ENCODE peak calls at places on chromosome 9, in ten cellular contexts. N is pancreas, D is RWPE1, W is left ventricle myocardium inferior, A is dorsolateral prefrontal cortex, O is fibroblast of lung, X is lower lobe of right lung, S is adrenal gland, L is glutamatergic neuron, J is NB4. B is an unnamed sample.

GRCh38 chr9:99375481-99375880 is 153.4 kb downstream of the SEC61B start:
- DNase-seq in D (no peak), O (no peak), S (no peak), A (no peak), N (no peak), W (no peak), X (no peak), J (no peak), L (no peak), B (no peak)

GRCh38 chr9:106648799-106649198 is 214.2 kb upstream of the ZNF462 start:
- DNase-seq in A (no peak), X (no peak), O (peak), W (no peak), J (no peak), L (no peak), S (no peak), D (peak), N (no peak), B (no peak)

GRCh38 chr9:34249274-34249673 is 70.4 kb downstream of the UBAP1 start:
- DNase-seq in N (no peak), O (no peak), A (no peak), D (no peak), X (no peak), J (no peak), L (no peak), W (no peak), S (no peak), B (no peak)

GRCh38 chr9:115115924-115116323 is 2.0 kb downstream of the TNC start:
- DNase-seq in N (no peak), W (no peak), O (peak), L (no peak), J (peak), D (peak), A (no peak), X (no peak), S (no peak), B (no peak)

GRCh38 chr9:114988962-114989599 is 58.7 kb upstream of the TNFSF8 start:
- DNase-seq in N (no peak), J (peak), D (peak), L (no peak), X (no peak), S (no peak), A (no peak), W (no peak), O (peak), B (peak)

GRCh38 chr9:133711428-133712220 is 26.5 kb downstream of the SARDH start:
- DNase-seq in S (peak), L (peak), X (peak), N (peak), O (peak), D (peak), A (no peak), W (no peak), J (peak), B (no peak)

GRCh38 chr9:2800385-2801179 is 43.3 kb downstream of the PUM3 start:
- DNase-seq in A (no peak), D (no peak), W (no peak), O (no peak), X (no peak), S (no peak), L (no peak), N (no peak), J (peak), B (no peak)

GRCh38 chr9:104575451-104575850 is 6.5 kb downstream of the OR13C8 start:
- DNase-seq in J (no peak), O (no peak), S (no peak), L (no peak), A (no peak), N (no peak), W (no peak), D (no peak), X (no peak), B (no peak)

GRCh38 chr9:2023042-2023441 is 7.9 kb downstream of the SMARCA2 start:
- DNase-seq in L (no peak), J (no peak), A (no peak), O (no peak), N (no peak), D (no peak), S (no peak), X (no peak), W (no peak), B (no peak)

GRCh38 chr9:122265265-122265900 is 701 bp downstream of the MRRF start:
- DNase-seq in S (peak), W (no peak), N (no peak), D (no peak), X (no peak), O (peak), A (no peak), J (peak), L (no peak), B (peak)

GRCh38 chr9:13171261-13171660 is 108.2 kb downstream of the MPDZ start:
- DNase-seq in A (no peak), L (no peak), X (no peak), W (no peak), O (peak), N (no peak), J (no peak), D (no peak), S (no peak), B (no peak)

GRCh38 chr9:127854169-127854833 is at the start of gene ENG:
- DNase-seq in L (peak), S (peak), D (peak), J (no peak), N (no peak), W (peak), A (no peak), O (peak), X (peak), B (no peak)

GRCh38 chr9:85569988-85570387 is 171.8 kb downstream of the AGTPBP1 start:
- DNase-seq in W (no peak), A (no peak), J (no peak), X (no peak), L (no peak), S (no peak), O (peak), D (peak), N (no peak), B (no peak)

GRCh38 chr9:112863214-112863613 is 27.5 kb downstream of the SLC46A2 start:
- DNase-seq in D (no peak), W (peak), O (no peak), X (peak), N (no peak), J (peak), S (peak), A (no peak), L (no peak), B (no peak)
- TF ChIP-seq CTCF in D (no peak), W (no peak), O (no peak), X (no peak), N (no peak), J (no peak), S (no peak), A (no peak), L (no peak), B (no peak)

DNA sequence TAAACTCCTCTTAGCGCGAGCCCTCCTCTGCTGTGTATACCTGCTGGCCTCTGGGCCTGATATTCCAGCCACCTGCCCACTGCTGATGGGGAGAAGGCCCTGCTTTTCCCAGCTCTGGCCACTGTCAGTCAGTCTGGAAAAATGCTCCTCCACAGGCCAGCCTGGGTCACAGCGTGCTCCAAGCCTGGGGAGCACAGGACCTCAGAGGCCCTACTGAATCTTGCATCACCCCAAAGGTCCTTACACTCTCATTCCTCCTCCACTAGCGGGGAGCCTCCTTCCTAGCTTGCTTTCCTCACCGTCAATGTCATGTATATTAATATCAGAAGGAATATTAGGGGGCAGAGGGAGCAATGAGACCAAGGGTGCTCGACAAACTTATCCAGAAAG is 73.7 kb downstream of the SHB start:
- DNase-seq in N (peak), W (no peak), S (no peak), O (no peak), A (no peak), J (no peak), D (no peak), L (no peak), X (no peak), B (no peak)
- TF ChIP-seq CTCF in N (no peak), W (no peak), S (no peak), O (no peak), A (no peak), J (no peak), D (no peak), L (no peak), X (no peak), B (no peak)

DNA sequence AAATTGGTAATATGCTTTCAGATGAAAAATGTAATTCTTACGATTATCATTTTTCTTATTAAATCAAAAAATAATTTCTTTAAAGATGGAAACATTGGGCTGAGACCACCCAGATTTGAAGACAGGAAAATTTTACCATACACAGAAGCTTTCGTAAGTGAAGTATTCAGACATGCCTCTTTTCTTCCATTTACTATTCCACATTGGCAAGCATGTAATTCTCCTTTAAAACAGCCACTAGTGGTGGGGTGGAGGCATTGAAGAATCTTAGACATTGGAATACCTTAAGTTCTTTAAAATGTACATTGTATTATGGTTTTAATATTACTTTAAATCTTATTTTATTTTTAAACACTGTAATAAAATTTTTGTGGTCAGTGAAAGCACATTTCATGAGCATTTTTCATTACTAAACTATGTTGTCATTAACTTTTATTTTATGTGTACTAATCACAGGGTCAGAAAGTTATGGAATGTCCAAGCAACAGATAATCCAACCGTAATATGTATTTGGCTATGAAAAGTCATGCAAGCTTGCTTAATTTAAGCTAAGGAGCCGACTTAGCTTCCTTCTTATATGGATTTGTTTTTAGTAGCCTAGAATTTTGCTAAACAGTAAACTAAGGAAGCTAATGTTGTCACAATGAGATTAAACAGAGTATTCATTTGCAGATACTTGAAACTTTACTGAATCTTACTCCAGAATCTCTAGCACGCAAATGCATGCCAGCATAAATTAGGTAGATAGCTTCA is 97.4 kb upstream of the ALDH1A1 start:
- DNase-seq in O (peak), N (no peak), A (no peak), D (no peak), J (no peak), S (no peak), W (no peak), X (no peak), L (no peak), B (no peak)
- TF ChIP-seq CTCF in O (peak), N (no peak), A (no peak), D (no peak), J (no peak), S (no peak), W (no peak), X (no peak), L (no peak), B (no peak)

DNA sequence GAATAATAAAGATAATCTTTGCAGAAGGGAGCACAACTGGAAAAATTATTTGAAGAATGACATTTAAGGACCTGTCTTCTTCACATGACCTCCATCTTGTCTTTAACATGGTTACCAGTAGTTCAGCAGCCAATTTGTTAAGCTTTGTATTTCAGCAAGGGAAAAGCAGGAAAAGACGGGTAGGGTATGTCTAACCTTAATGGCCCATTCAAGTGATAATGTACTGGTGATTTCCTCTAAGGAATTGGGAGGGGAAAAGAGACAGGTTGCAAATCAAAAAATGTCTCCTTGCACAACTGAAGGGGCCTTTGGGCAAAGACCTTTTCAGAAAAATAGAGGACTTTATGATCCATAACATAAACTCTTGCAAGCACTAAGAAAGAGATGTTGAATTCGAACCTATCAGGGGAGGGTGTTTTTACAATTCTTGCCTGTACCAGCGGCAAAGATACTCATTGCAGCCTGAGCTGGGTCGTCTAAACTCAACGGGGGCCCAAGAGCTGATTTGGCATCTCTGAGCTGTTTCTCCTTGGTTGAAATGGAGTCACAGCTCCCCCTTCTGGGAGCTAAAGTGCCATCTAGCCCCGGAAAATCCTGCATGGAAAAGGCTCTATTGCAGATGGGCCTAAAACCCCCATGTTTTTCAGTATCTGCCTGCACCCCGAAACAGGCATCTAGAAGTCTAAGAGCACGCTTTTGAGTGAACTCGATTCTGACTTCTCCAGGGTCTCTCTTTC is 3.8 kb downstream of the BRINP1 start:
- DNase-seq in N (no peak), A (no peak), W (no peak), L (peak), S (peak), D (no peak), O (peak), X (no peak), J (peak), B (no peak)
- TF ChIP-seq CTCF in N (peak), A (peak), W (peak), L (peak), S (peak), D (peak), O (peak), X (peak), J (peak), B (peak)

GRCh38 chr9:79465171-79465570 is 106.6 kb upstream of the TLE4 start:
- DNase-seq in A (no peak), J (no peak), N (no peak), D (no peak), W (no peak), S (no peak), L (no peak), X (no peak), O (no peak), B (no peak)

GRCh38 chr9:79473704-79474103 is 98.1 kb upstream of the TLE4 start:
- DNase-seq in J (no peak), D (no peak), X (no peak), W (no peak), O (no peak), L (no peak), A (no peak), S (no peak), N (no peak), B (no peak)

GRCh38 chr9:79469164-79469563 is 102.6 kb upstream of the TLE4 start:
- DNase-seq in O (no peak), W (no peak), L (no peak), N (no peak), D (no peak), A (no peak), X (no peak), J (no peak), S (no peak), B (no peak)

GRCh38 chr9:79471577-79472543 is 99.9 kb upstream of the TLE4 start:
- DNase-seq in A (peak), L (no peak), X (peak), S (peak), N (peak), D (peak), W (peak), O (peak), J (peak), B (no peak)

DNA sequence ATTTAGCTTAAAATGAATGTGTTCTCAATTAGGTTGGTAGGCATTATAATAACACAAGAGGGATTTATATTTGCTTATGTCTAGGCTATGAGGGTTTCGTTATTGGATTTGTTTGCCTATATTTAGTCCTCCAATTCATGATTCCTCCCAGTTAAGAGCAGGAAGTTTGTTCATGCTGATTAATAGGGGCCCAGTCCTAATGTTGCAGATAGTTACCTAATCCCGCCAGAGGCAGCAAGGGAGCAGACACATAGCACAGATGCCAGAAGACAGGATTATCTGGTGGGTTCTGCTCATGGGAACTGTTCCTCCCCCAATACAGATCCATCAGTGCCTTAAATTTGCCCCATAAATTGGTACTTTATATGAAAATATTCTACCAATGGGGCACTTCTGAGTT is 100.8 kb upstream of the TLE4 start:
- DNase-seq in S (no peak), O (no peak), W (no peak), N (no peak), L (no peak), A (no peak), D (no peak), J (no peak), X (no peak), B (no peak)
- TF ChIP-seq CTCF in S (no peak), O (no peak), W (no peak), N (no peak), L (no peak), A (no peak), D (no peak), J (no peak), X (no peak), B (no peak)

B was measured in GM13976.